ENCODE peak calls at places on chromosomes 13 and 19, in four cellular contexts. One of them, this sample, is unnamed.

GRCh38 chr13:43196750-43197149 is 173.4 kb downstream of the DNAJC15 start:
- DNase-seq in SK-N-SH: no peak
- DNase-seq in transverse colon: no peak
- DNase-seq in GM23338: no peak
- DNase-seq in this sample: no peak

GRCh38 chr13:101098873-101099272 is 317.4 kb downstream of the NALCN start:
- DNase-seq in SK-N-SH: no peak
- DNase-seq in transverse colon: no peak
- DNase-seq in GM23338: no peak
- DNase-seq in this sample: no peak

GRCh38 chr13:32075150-32075851 is 43.7 kb downstream of the FRY start:
- DNase-seq in SK-N-SH: no peak
- DNase-seq in transverse colon: no peak
- DNase-seq in GM23338: no peak
- DNase-seq in this sample: no peak

GRCh38 chr19:22627526-22627925 is 6.6 kb upstream of the ZNF492 start:
- DNase-seq in SK-N-SH: no peak
- DNase-seq in transverse colon: no peak
- DNase-seq in GM23338: no peak
- DNase-seq in this sample: no peak

GRCh38 chr19:12833747-12834417 is 497 bp downstream of the RTBDN start:
- DNase-seq in SK-N-SH: peak
- DNase-seq in transverse colon: peak
- DNase-seq in GM23338: peak
- DNase-seq in this sample: no peak

GRCh38 chr19:56837492-56837891 is 3.0 kb downstream of the PEG3 start:
- DNase-seq in SK-N-SH: peak
- DNase-seq in transverse colon: peak
- DNase-seq in GM23338: no peak
- DNase-seq in this sample: no peak

GRCh38 chr13:34334984-34335661 is 517.2 kb downstream of the RFC3 start:
- DNase-seq in SK-N-SH: no peak
- DNase-seq in transverse colon: no peak
- DNase-seq in GM23338: no peak
- DNase-seq in this sample: no peak

GRCh38 chr13:41017744-41018582 is 1.2 kb downstream of the ELF1 start:
- DNase-seq in SK-N-SH: no peak
- DNase-seq in transverse colon: no peak
- DNase-seq in GM23338: no peak
- DNase-seq in this sample: no peak

GRCh38 chr19:32861596-32861995 is 8.0 kb downstream of the SLC7A9 start:
- DNase-seq in SK-N-SH: no peak
- DNase-seq in transverse colon: no peak
- DNase-seq in GM23338: no peak
- DNase-seq in this sample: no peak

GRCh38 chr13:41299316-41300094 is 11.6 kb upstream of the NAA16 start:
- DNase-seq in SK-N-SH: no peak
- DNase-seq in transverse colon: no peak
- DNase-seq in GM23338: no peak
- DNase-seq in this sample: no peak

GRCh38 chr19:18782559-18783225 is 8.4 kb downstream of the COMP start:
- DNase-seq in SK-N-SH: no peak
- DNase-seq in transverse colon: no peak
- DNase-seq in GM23338: no peak
- DNase-seq in this sample: no peak

GRCh38 chr19:4140237-4140711 is 13.2 kb upstream of the CREB3L3 start:
- DNase-seq in SK-N-SH: peak
- DNase-seq in transverse colon: peak
- DNase-seq in GM23338: peak
- DNase-seq in this sample: peak

GRCh38 chr13:85995788-85996418 is 196.7 kb upstream of the SLITRK6 start:
- DNase-seq in SK-N-SH: no peak
- DNase-seq in transverse colon: no peak
- DNase-seq in GM23338: no peak
- DNase-seq in this sample: no peak

GRCh38 chr13:91406619-91407018 is 8.2 kb downstream of the GPC5 start:
- DNase-seq in SK-N-SH: peak
- DNase-seq in transverse colon: no peak
- DNase-seq in GM23338: peak
- DNase-seq in this sample: no peak

GRCh38 chr19:15317392-15318011 is 14.8 kb downstream of the BRD4 start:
- DNase-seq in SK-N-SH: no peak
- DNase-seq in transverse colon: no peak
- DNase-seq in GM23338: peak
- DNase-seq in this sample: no peak

GRCh38 chr13:89953581-89953980 is 1393.9 kb upstream of the MIR17HG start:
- DNase-seq in SK-N-SH: no peak
- DNase-seq in transverse colon: no peak
- DNase-seq in GM23338: no peak
- DNase-seq in this sample: no peak

GRCh38 chr19:13095934-13096890 is 6.4 kb downstream of the LYL1 start:
- DNase-seq in SK-N-SH: peak
- DNase-seq in transverse colon: no peak
- DNase-seq in GM23338: peak
- DNase-seq in this sample: no peak

GRCh38 chr13:51041126-51041525 is 69.9 kb downstream of the C13orf42 start:
- DNase-seq in SK-N-SH: no peak
- DNase-seq in transverse colon: no peak
- DNase-seq in GM23338: no peak
- DNase-seq in this sample: no peak

GRCh38 chr13:57087006-57087405 is 53.7 kb upstream of the PRR20A start:
- DNase-seq in SK-N-SH: no peak
- DNase-seq in transverse colon: no peak
- DNase-seq in GM23338: no peak
- DNase-seq in this sample: no peak

GRCh38 chr13:106291006-106291405 is 244.5 kb downstream of the EFNB2 start:
- DNase-seq in SK-N-SH: no peak
- DNase-seq in transverse colon: no peak
- DNase-seq in GM23338: no peak
- DNase-seq in this sample: no peak

GRCh38 chr19:15671891-15672579 is 852 bp upstream of the CYP4F12 start:
- DNase-seq in SK-N-SH: no peak
- DNase-seq in transverse colon: no peak
- DNase-seq in GM23338: no peak
- DNase-seq in this sample: no peak

GRCh38 chr13:42173789-42174343 is 98.1 kb upstream of the AKAP11 start:
- DNase-seq in SK-N-SH: no peak
- DNase-seq in transverse colon: no peak
- DNase-seq in GM23338: peak
- DNase-seq in this sample: no peak

GRCh38 chr19:45591004-45591637 is 6.5 kb upstream of the OPA3 start:
- DNase-seq in SK-N-SH: peak
- DNase-seq in transverse colon: peak
- DNase-seq in GM23338: peak
- DNase-seq in this sample: no peak

GRCh38 chr19:56404705-56405056 is 549 bp downstream of the ZNF583 start:
- DNase-seq in SK-N-SH: no peak
- DNase-seq in transverse colon: no peak
- DNase-seq in GM23338: no peak
- DNase-seq in this sample: no peak

GRCh38 chr13:64871742-64872141 is 2358.4 kb downstream of the PCDH9 start:
- DNase-seq in SK-N-SH: no peak
- DNase-seq in transverse colon: no peak
- DNase-seq in GM23338: no peak
- DNase-seq in this sample: no peak

GRCh38 chr19:54517483-54517882 is 14.9 kb downstream of the LAIR2 start:
- DNase-seq in SK-N-SH: no peak
- DNase-seq in transverse colon: peak
- DNase-seq in GM23338: peak
- DNase-seq in this sample: peak

GRCh38 chr13:59356607-59357006 is 807.1 kb downstream of the DIAPH3 start:
- DNase-seq in SK-N-SH: no peak
- DNase-seq in transverse colon: peak
- DNase-seq in GM23338: no peak
- DNase-seq in this sample: no peak

GRCh38 chr13:100269837-100270236 is 180.9 kb downstream of the PCCA start:
- DNase-seq in SK-N-SH: no peak
- DNase-seq in transverse colon: peak
- DNase-seq in GM23338: no peak
- DNase-seq in this sample: no peak

GRCh38 chr13:113649212-113649611 is 8.8 kb downstream of the ATP4B start:
- DNase-seq in SK-N-SH: no peak
- DNase-seq in transverse colon: peak
- DNase-seq in GM23338: peak
- DNase-seq in this sample: no peak

GRCh38 chr13:94996445-94996844 is 284.1 kb upstream of the SOX21 start:
- DNase-seq in SK-N-SH: no peak
- DNase-seq in transverse colon: no peak
- DNase-seq in GM23338: no peak
- DNase-seq in this sample: no peak

GRCh38 chr19:10858204-10858828 is 10.1 kb downstream of the C19orf38 start:
- DNase-seq in SK-N-SH: peak
- DNase-seq in transverse colon: no peak
- DNase-seq in GM23338: peak
- DNase-seq in this sample: no peak

GRCh38 chr13:38349386-38350113 is at the start of gene UFM1:
- DNase-seq in SK-N-SH: peak
- DNase-seq in transverse colon: peak
- DNase-seq in GM23338: peak
- DNase-seq in this sample: peak
- TF ChIP-seq POLR2AphosphoS5 in SK-N-SH: peak
- TF ChIP-seq POLR2AphosphoS5 in transverse colon: peak
- TF ChIP-seq POLR2AphosphoS5 in GM23338: no peak
- TF ChIP-seq POLR2AphosphoS5 in this sample: peak

DNA sequence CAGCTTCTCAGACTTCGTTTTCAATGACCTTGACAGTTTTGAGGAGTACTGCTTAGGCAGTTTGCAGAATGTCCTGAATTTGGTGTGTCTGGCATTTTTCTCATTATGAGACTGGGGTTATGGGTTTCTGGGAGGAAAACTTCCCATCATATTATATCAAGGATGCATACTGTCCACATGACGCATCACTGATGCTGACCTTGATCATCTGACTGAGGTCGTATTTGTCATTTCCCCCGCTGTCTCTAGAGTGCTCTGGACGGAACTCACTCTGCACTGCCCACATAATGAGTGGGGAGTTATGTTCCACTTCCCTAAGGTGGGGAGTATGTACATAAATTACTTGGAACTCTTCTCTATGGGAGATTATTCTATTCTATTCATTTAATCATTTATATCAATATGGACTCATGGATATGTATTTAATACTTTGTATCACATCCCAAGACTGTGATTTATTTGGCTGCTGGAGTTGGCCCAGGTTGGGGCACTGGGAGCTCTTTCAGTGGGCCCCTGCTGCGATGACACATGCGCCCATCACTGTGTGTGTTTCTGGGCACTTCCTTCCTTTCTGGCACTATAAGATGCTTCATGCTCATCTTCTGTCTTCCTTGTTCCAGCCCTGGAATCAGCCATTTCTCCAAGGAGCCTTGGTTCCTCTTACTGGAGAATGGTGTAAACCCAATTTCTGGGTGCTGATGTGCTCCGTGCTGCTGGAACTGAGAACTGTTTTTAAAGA is 138.6 kb downstream of the MIPEP start:
- DNase-seq in SK-N-SH: no peak
- DNase-seq in transverse colon: no peak
- DNase-seq in GM23338: no peak
- DNase-seq in this sample: no peak
- TF ChIP-seq POLR2AphosphoS5 in SK-N-SH: no peak
- TF ChIP-seq POLR2AphosphoS5 in transverse colon: no peak
- TF ChIP-seq POLR2AphosphoS5 in GM23338: no peak
- TF ChIP-seq POLR2AphosphoS5 in this sample: no peak

GRCh38 chr19:39834287-39834841 is 402 bp upstream of the DYRK1B start:
- DNase-seq in SK-N-SH: no peak
- DNase-seq in transverse colon: no peak
- DNase-seq in GM23338: no peak
- DNase-seq in this sample: no peak

GRCh38 chr19:39831679-39832078 is 2.3 kb downstream of the DYRK1B start:
- DNase-seq in SK-N-SH: no peak
- DNase-seq in transverse colon: no peak
- DNase-seq in GM23338: no peak
- DNase-seq in this sample: no peak

GRCh38 chr19:39833160-39833463 is 850 bp downstream of the DYRK1B start:
- DNase-seq in SK-N-SH: no peak
- DNase-seq in transverse colon: no peak
- DNase-seq in GM23338: no peak
- DNase-seq in this sample: no peak

GRCh38 chr19:39832341-39833083 is 1.4 kb downstream of the DYRK1B start:
- DNase-seq in SK-N-SH: no peak
- DNase-seq in transverse colon: no peak
- DNase-seq in GM23338: no peak
- DNase-seq in this sample: no peak

GRCh38 chr19:39833464-39834286 is at the start of gene DYRK1B:
- DNase-seq in SK-N-SH: peak
- DNase-seq in transverse colon: peak
- DNase-seq in GM23338: peak
- DNase-seq in this sample: peak
- TF ChIP-seq POLR2AphosphoS5 in SK-N-SH: no peak
- TF ChIP-seq POLR2AphosphoS5 in transverse colon: peak
- TF ChIP-seq POLR2AphosphoS5 in GM23338: peak
- TF ChIP-seq POLR2AphosphoS5 in this sample: peak

GRCh38 chr13:99087130-99087953 is 109.5 kb upstream of the DOCK9 start:
- DNase-seq in SK-N-SH: peak
- DNase-seq in transverse colon: peak
- DNase-seq in GM23338: peak
- DNase-seq in this sample: peak
- TF ChIP-seq POLR2AphosphoS5 in SK-N-SH: no peak
- TF ChIP-seq POLR2AphosphoS5 in transverse colon: peak
- TF ChIP-seq POLR2AphosphoS5 in GM23338: peak
- TF ChIP-seq POLR2AphosphoS5 in this sample: no peak

This sample was measured in GM12891.